ENCODE peak calls at places on chromosomes 13 and 19, in four cellular contexts. D is HepG2; U is hippocampal formation; E is naive thymus-derived CD4-positive, alpha-beta T cell. Q is an unnamed sample.

GRCh38 chr19:44005968-44006367 is 3.2 kb downstream of the ZNF230 start:
- DNase-seq in D (no peak), U (no peak), E (no peak), Q (no peak)

GRCh38 chr13:48778551-48779088 is 124.9 kb downstream of the CYSLTR2 start:
- DNase-seq in D (no peak), U (peak), E (no peak), Q (no peak)

GRCh38 chr13:79936368-79937136 is 404.4 kb downstream of the SPRY2 start:
- DNase-seq in D (peak), U (peak), E (no peak), Q (peak)

GRCh38 chr19:52270266-52270885 is 989 bp downstream of the ZNF766 start:
- DNase-seq in D (no peak), U (no peak), E (peak), Q (no peak)

GRCh38 chr19:460877-461609 is at the start of gene SHC2:
- DNase-seq in D (no peak), U (no peak), E (no peak), Q (no peak)

GRCh38 chr19:13691569-13691968 is 72.8 kb upstream of the MRI1 start:
- DNase-seq in D (no peak), U (no peak), E (no peak), Q (no peak)

GRCh38 chr19:35476149-35476548 is 14.1 kb downstream of the KRTDAP start:
- DNase-seq in D (no peak), U (no peak), E (no peak), Q (no peak)

GRCh38 chr13:31950121-31950810 is 81.3 kb upstream of the FRY start:
- DNase-seq in D (no peak), U (no peak), E (no peak), Q (no peak)

GRCh38 chr19:9836021-9836420 is 903 bp downstream of the PIN1 start:
- DNase-seq in D (no peak), U (no peak), E (no peak), Q (no peak)

GRCh38 chr19:39795001-39795400 is 16.3 kb downstream of the LEUTX start:
- DNase-seq in D (no peak), U (no peak), E (no peak), Q (no peak)

GRCh38 chr13:102724923-102725322 is 30.1 kb upstream of the METTL21C start:
- DNase-seq in D (peak), U (peak), E (no peak), Q (peak)

GRCh38 chr19:31083122-31083521 is 266.1 kb downstream of the TSHZ3 start:
- DNase-seq in D (no peak), U (no peak), E (no peak), Q (no peak)

GRCh38 chr13:106714271-106714670 is 146.3 kb upstream of the ARGLU1 start:
- DNase-seq in D (no peak), U (no peak), E (no peak), Q (no peak)

GRCh38 chr13:30113983-30114491 is 193.3 kb downstream of the KATNAL1 start:
- DNase-seq in D (peak), U (no peak), E (no peak), Q (no peak)

GRCh38 chr13:98080280-98080679 is 62.6 kb upstream of the FARP1 start:
- DNase-seq in D (no peak), U (no peak), E (no peak), Q (no peak)

Q was measured in caudate nucleus.